ENCODE peak calls at places on chromosomes 11 and 22, in four cellular contexts. C is endodermal cell; Y is lower lobe of right lung; W is activated CD8-positive, alpha-beta memory T cell treated with anti-CD3 and anti-CD28 coated beads for 48 hours. Z is an unnamed sample.

GRCh38 chr11:59141673-59142460 is 789 bp upstream of the FAM111A start:
- DNase-seq in C (no peak), Y (no peak), W (no peak), Z (no peak)

GRCh38 chr11:47725445-47726442 is 10.6 kb upstream of the AGBL2 start:
- DNase-seq in C (no peak), Y (no peak), W (no peak), Z (no peak)

GRCh38 chr11:59610289-59610688 is 5.3 kb downstream of the OSBP start:
- DNase-seq in C (no peak), Y (no peak), W (no peak), Z (no peak)

GRCh38 chr11:126284829-126285228 is 1.9 kb downstream of the TIRAP start:
- DNase-seq in C (no peak), Y (no peak), W (peak), Z (no peak)

GRCh38 chr11:113778111-113778910 is 1.3 kb upstream of the CLDN25 start:
- DNase-seq in C (no peak), Y (no peak), W (no peak), Z (no peak)

GRCh38 chr11:73213196-73214143 is 4.6 kb upstream of the P2RY2 start:
- DNase-seq in C (no peak), Y (peak), W (no peak), Z (no peak)

GRCh38 chr11:45239733-45240132 is 46.4 kb downstream of the SYT13 start:
- DNase-seq in C (no peak), Y (no peak), W (no peak), Z (no peak)

GRCh38 chr11:77142091-77142975 is 14.3 kb downstream of the MYO7A start:
- DNase-seq in C (no peak), Y (peak), W (no peak), Z (no peak)

GRCh38 chr22:19522190-19522880 is 1.9 kb downstream of the CLDN5 start:
- DNase-seq in C (peak), Y (no peak), W (no peak), Z (no peak)

GRCh38 chr22:28299760-28300159 is 379.9 kb downstream of the TTC28 start:
- DNase-seq in C (no peak), Y (no peak), W (no peak), Z (no peak)

Z was measured in mesothelial cell of epicardium.